ENCODE peak calls at places on chromosomes 4 and X, in ten cellular contexts. N, W, P, T, O, F, R, L, H and B are unnamed samples. For H3K36me3, the result is how much of the 10 kb centered on the place peaks cover.

GRCh38 chrX:87914726-87915125 is 397.1 kb downstream of the KLHL4 start:
- DNase-seq in H (no peak), P (no peak), O (no peak), N (no peak), T (no peak), W (no peak), R (no peak), F (no peak), L (no peak), B (no peak)

GRCh38 chr4:75497133-75497532 is 17.1 kb downstream of the RCHY1 start:
- DNase-seq in O (no peak), R (no peak), L (no peak), N (no peak), P (no peak), H (no peak), T (no peak), F (no peak), W (no peak), B (no peak)

GRCh38 chrX:101395789-101396188 is 5.0 kb downstream of the RPL36A start:
- DNase-seq in P (no peak), R (no peak), H (no peak), F (no peak), N (no peak), O (no peak), W (no peak), T (no peak), L (no peak), B (no peak)

GRCh38 chr4:169410839-169411770 is 140.3 kb upstream of the SH3RF1 start:
- DNase-seq in F (no peak), T (peak), H (no peak), R (no peak), W (peak), O (peak), N (no peak), L (no peak), P (peak), B (peak)

GRCh38 chr4:150973626-150974250 is 41.3 kb downstream of the LRBA start:
- DNase-seq in L (no peak), O (no peak), P (no peak), T (no peak), N (no peak), W (no peak), H (no peak), R (no peak), F (no peak), B (no peak)

GRCh38 chrX:69388526-69388925 is 115.6 kb upstream of the NALF2 start:
- DNase-seq in R (no peak), H (peak), O (no peak), T (no peak), F (no peak), P (no peak), L (no peak), W (no peak), N (no peak), B (no peak)

GRCh38 chr4:13546855-13547562 is 2.7 kb upstream of the NKX3-2 start:
- DNase-seq in W (no peak), P (no peak), T (no peak), O (no peak), L (no peak), N (no peak), H (no peak), R (no peak), F (no peak), B (no peak)

GRCh38 chr4:151331276-151332042 is 6.1 kb upstream of the SH3D19 start:
- DNase-seq in T (no peak), H (no peak), L (no peak), F (no peak), W (no peak), P (no peak), N (no peak), R (no peak), O (no peak), B (no peak)

GRCh38 chrX:30920271-30920670 is 31.2 kb upstream of the TAB3 start:
- DNase-seq in L (no peak), O (no peak), N (no peak), T (no peak), H (no peak), F (no peak), W (no peak), R (no peak), P (no peak), B (no peak)

GRCh38 chr4:56892686-56893085 is 15.0 kb upstream of the REST start:
- DNase-seq in P (no peak), T (no peak), H (no peak), N (no peak), F (no peak), O (no peak), L (no peak), R (no peak), W (no peak), B (no peak)

GRCh38 chrX:103687073-103687695 is 685 bp upstream of the MORF4L2 start:
- DNase-seq in F (peak), W (peak), H (peak), R (peak), O (peak), T (peak), N (peak), L (peak), P (peak), B (peak)

GRCh38 chrX:149453030-149453429 is 52.1 kb downstream of the IDS start:
- DNase-seq in P (no peak), H (no peak), F (no peak), W (peak), N (no peak), O (no peak), T (no peak), R (no peak), L (no peak), B (peak)

GRCh38 chr4:740011-740410 is 34.4 kb downstream of the PCGF3 start:
- DNase-seq in H (no peak), L (no peak), N (no peak), W (no peak), F (no peak), O (no peak), T (no peak), R (no peak), P (no peak), B (no peak)

GRCh38 chrX:107117993-107118321 is 665 bp downstream of the RBM41 start:
- DNase-seq in W (no peak), H (no peak), O (no peak), F (no peak), L (no peak), T (no peak), P (no peak), N (no peak), R (no peak), B (no peak)

GRCh38 chrX:107118322-107119147 is at the start of gene RBM41:
- DNase-seq in N (peak), P (peak), T (peak), H (peak), L (peak), R (peak), O (peak), F (peak), W (peak), B (peak)

GRCh38 chrX:107123750-107124149 is 5.1 kb upstream of the RBM41 start:
- DNase-seq in H (no peak), W (no peak), L (no peak), N (no peak), F (no peak), R (no peak), T (no peak), O (no peak), P (no peak), B (no peak)

GRCh38 chrX:107119281-107119680 is 659 bp upstream of the RBM41 start:
- DNase-seq in L (no peak), T (no peak), P (no peak), R (no peak), F (no peak), O (no peak), H (no peak), W (no peak), N (no peak), B (no peak)
- H3K4me3 ChIP-seq in L (peak), T (peak), P (peak), R (peak), F (no peak), O (no peak), H (peak), W (no peak), N (peak), B (no peak)

DNA sequence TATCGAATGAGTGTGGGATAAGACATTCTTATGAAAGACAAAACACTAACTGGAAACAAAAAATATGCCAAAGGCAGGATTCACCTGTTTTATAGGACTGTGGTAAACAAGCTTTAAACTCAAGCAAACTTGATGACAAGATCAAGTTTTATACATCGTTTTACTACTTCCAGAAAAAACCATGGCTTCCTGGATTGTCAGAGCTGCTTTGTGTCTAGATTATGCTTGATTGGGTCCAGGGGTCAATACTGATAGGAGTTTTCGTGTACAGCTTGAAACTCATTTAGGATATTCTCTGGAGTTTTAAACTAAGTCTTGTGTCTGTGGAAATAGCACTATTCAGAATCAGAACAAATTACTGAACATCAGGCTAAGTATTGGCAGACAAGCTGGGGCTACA is 13.0 kb downstream of the HCCS start:
- DNase-seq in H (no peak), O (no peak), T (no peak), P (no peak), W (no peak), R (no peak), L (no peak), F (no peak), N (no peak), B (no peak)
- H3K36me3 ChIP-seq in H (under half), O (under half), T (under half), P (under half), W (under half), R (under half), L (under half), F (under half), N (under half), B (under half)

GRCh38 chrX:13026877-13027652 is 17.4 kb downstream of the FAM9C start:
- DNase-seq in P (no peak), F (no peak), H (no peak), T (no peak), R (no peak), L (no peak), W (no peak), O (no peak), N (no peak), B (no peak)

GRCh38 chrX:13024911-13025454 is 19.4 kb downstream of the FAM9C start:
- DNase-seq in H (no peak), R (no peak), O (no peak), W (no peak), L (no peak), T (no peak), N (no peak), F (no peak), P (no peak), B (no peak)

GRCh38 chrX:13029831-13030771 is 14.3 kb downstream of the FAM9C start:
- DNase-seq in T (no peak), O (no peak), H (no peak), W (no peak), L (no peak), R (no peak), F (no peak), N (no peak), P (no peak), B (no peak)

GRCh38 chrX:13029341-13029740 is 15.1 kb downstream of the FAM9C start:
- DNase-seq in T (peak), H (peak), L (no peak), N (no peak), W (peak), R (no peak), P (no peak), O (no peak), F (peak), B (peak)

DNA sequence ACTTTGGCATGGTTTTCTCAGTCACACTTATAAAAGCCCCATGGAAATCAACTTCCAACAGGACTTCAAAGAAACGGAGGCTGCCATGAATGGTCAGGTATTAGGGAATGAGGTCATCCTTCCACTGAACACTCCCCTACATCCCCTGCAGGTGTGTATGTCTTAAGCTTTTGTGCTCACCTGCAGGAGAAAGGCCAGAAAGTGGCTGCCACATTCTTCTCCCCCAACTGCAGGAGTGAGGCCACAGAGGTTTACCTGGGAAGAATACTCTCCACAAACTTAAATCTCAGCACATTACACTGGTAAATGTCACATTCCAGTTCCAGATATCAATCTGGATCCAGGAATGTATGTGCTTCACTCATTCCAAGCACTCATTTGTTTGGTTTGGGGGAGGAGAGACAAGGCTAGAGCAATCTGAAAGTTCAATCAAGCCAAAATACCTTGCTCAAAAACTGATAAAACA is 15.5 kb downstream of the FAM9C start:
- DNase-seq in P (no peak), L (no peak), T (no peak), N (no peak), R (no peak), O (no peak), W (peak), H (no peak), F (no peak), B (no peak)
- H3K27ac ChIP-seq in P (no peak), L (no peak), T (peak), N (peak), R (no peak), O (no peak), W (peak), H (no peak), F (peak), B (no peak)

GRCh38 chr4:146333895-146334262 is 119.5 kb downstream of the REELD1 start:
- DNase-seq in P (no peak), T (no peak), R (no peak), N (no peak), L (no peak), W (no peak), O (no peak), H (no peak), F (no peak), B (no peak)
- H3K4me3 ChIP-seq in P (no peak), T (no peak), R (no peak), N (no peak), L (no peak), W (no peak), O (no peak), H (no peak), F (no peak), B (no peak)